ENCODE peak calls at places on chromosomes 4 and X, in eight cellular contexts. W is neuronal stem cell; M is endodermal cell; L is heart right ventricle; X is fibroblast of lung; N is CD8-positive, alpha-beta T cell; U is cardiac muscle cell; B is CD8-positive, alpha-beta memory T cell. Z is an unnamed sample. For H3K4me1 and H3K36me3, the result is how much of the 10 kb centered on the place peaks cover.

GRCh38 chr4:129403848-129404247 is 307.9 kb downstream of the C4orf33 start:
- DNase-seq in X (no peak), N (no peak), U (no peak), B (no peak), M (no peak), L (no peak), W (no peak), Z (no peak)

GRCh38 chrX:39652336-39652735 is 445.4 kb downstream of the BCOR start:
- DNase-seq in W (no peak), U (no peak), L (no peak), N (no peak), X (peak), B (no peak), M (peak), Z (no peak)

GRCh38 chr4:3204021-3204431 is 44.9 kb upstream of the MSANTD1 start:
- DNase-seq in X (peak), B (no peak), L (no peak), N (no peak), W (no peak), M (no peak), U (no peak), Z (no peak)

GRCh38 chr4:95141376-95141775 is 383.6 kb downstream of the BMPR1B start:
- DNase-seq in X (no peak), M (no peak), U (no peak), L (no peak), W (no peak), N (no peak), B (no peak), Z (no peak)

GRCh38 chr4:110211007-110211769 is 12.8 kb upstream of the ELOVL6 start:
- DNase-seq in N (peak), U (peak), M (no peak), L (no peak), X (peak), B (no peak), W (no peak), Z (peak)

GRCh38 chr4:70326052-70326451 is 8.7 kb upstream of the CABS1 start:
- DNase-seq in N (no peak), U (no peak), X (no peak), L (no peak), B (no peak), M (no peak), W (no peak), Z (no peak)

GRCh38 chrX:56968980-56969379 is 26.4 kb downstream of the SPIN3 start:
- DNase-seq in B (no peak), U (no peak), N (no peak), L (no peak), X (no peak), M (no peak), W (no peak), Z (no peak)

GRCh38 chr4:76558391-76559235 is 123.6 kb downstream of the SHROOM3 start:
- DNase-seq in N (no peak), X (no peak), U (no peak), W (no peak), M (no peak), B (no peak), L (no peak), Z (no peak)

GRCh38 chr4:24063771-24064170 is 173.9 kb upstream of the PPARGC1A start:
- DNase-seq in B (no peak), U (no peak), W (no peak), N (no peak), L (no peak), M (no peak), X (no peak), Z (no peak)

GRCh38 chrX:52870041-52870440 is 2.2 kb upstream of the XAGE3 start:
- DNase-seq in B (no peak), L (no peak), M (no peak), X (no peak), W (no peak), U (no peak), N (no peak), Z (no peak)

GRCh38 chr4:6794189-6794588 is 11.7 kb downstream of the KIAA0232 start:
- DNase-seq in N (no peak), W (no peak), M (no peak), L (no peak), U (no peak), X (no peak), B (no peak), Z (peak)

GRCh38 chrX:18714910-18715309 is 7.5 kb downstream of the PPEF1 start:
- DNase-seq in U (no peak), M (no peak), W (no peak), L (no peak), N (no peak), B (no peak), X (no peak), Z (no peak)

GRCh38 chr4:145861331-145862318 is 77.0 kb downstream of the ZNF827 start:
- DNase-seq in M (no peak), B (no peak), U (no peak), N (no peak), L (no peak), X (no peak), W (no peak), Z (no peak)

GRCh38 chr4:147582386-147583077 is 34.7 kb upstream of the TMEM184C start:
- DNase-seq in B (no peak), L (no peak), X (peak), W (no peak), M (no peak), N (no peak), U (no peak), Z (no peak)
- H3K4me1 ChIP-seq in B (under half), L (under half), X (under half), W (under half), M (under half), N (under half), U (under half), Z (under half)

DNA sequence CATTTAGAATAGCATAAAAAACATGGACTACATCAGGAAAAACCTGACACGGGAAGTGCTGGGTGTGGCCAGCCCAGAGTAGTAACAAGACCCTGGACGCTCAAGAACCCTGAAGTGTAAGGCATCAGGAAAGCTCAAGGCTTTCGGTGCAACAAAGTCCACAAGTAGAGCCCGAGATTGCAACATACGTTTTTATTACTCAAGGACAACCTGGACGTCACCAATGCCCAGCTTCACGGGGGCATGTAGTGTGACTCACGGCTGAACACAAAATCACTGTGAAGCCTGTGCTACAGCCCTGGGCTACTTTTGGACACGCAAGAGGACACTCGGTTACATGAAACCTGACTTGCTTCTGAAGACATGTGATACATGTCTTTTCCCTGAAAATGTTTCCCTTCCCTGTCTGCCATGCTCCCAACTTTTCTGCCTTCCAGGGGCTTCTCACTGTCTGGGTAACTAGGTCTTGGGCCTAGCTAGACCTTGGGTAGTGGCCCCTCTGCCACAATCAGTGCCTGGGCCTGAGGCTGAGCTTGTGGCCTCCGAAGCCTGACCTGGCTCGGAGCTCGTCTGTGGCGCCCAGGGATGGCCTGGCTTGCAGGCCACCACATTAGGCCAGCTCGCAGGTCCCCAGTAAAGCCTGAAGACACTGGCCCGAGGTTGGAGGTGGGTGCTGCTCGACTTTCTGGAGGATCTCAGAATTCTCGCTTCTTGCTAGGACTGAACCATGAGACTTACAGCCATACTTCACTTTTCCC is 9.2 kb downstream of the IRAK1 start:
- DNase-seq in L (no peak), N (no peak), B (no peak), U (no peak), X (no peak), M (no peak), W (no peak), Z (no peak)
- H3K36me3 ChIP-seq in L (under half), N (under half), B (under half), U (under half), X (under half), M (under half), W (under half), Z (under half)

DNA sequence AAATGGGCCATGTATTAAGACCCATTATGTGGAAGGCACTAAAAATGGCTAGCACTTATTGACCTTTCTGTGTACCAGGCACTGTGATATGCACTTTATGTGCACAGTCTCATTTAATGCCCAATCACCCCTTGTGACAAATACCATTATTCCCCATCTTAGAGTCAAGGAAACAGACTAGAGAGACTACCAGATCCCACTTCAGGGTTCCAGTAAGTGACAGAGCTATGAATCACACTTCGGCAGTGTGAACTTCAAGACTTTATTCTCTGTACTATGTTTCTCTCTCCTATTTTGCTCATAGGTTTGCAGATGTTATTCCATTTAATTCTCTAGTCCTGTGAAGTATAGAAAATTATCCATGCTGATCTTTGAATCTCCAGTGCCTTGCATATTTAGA is 107.0 kb downstream of the NFKB1 start:
- DNase-seq in B (no peak), X (no peak), N (no peak), W (no peak), L (no peak), M (no peak), U (no peak), Z (no peak)
- H3K27ac ChIP-seq in B (no peak), X (no peak), N (no peak), W (no peak), L (no peak), M (no peak), U (no peak), Z (no peak)

DNA sequence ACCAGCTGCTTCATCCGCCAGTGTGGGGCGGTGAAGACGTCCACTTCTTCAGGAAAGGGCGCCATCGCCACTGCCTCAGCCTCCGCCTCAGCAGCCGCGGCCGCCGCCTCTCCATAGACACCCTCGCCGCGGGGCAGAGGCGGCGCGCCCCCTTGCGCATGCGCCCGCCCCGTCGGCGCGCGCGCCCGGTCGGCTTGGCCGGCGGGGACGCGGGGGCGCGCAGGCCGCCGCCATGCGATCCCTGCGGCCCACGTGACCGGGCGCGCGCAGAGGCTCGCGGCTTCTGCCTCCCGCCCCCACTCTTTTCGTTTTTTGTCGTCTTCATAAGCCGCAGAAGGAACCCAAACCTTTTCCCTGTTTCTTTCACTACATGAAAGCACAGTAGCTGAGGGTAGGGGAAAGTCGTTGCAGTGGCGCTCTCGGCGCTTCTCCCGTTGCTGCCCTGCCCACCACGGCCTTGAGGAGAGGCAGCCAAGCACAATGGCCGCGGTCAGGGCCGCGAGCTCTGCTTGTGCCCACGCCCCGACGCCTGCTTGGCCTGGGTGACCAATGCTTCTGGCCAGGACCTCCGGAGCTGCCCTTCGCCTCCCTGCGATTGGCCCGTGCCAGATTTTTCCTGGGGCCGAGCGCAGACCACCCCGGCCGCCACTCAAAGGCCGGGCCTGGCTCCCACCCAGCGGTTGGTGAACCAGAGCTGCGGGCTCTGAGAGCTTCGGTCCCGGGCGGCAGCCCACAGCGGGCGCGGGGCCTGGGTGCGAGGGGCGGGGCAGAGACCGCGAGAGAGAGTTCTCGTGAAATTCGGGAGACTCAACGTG is at the start of gene FBXL5:
- DNase-seq in N (peak), W (peak), M (peak), U (peak), B (peak), X (peak), L (peak), Z (peak)
- H3K4me1 ChIP-seq in N (half or more), W (under half), M (under half), U (under half), B (under half), X (under half), L (under half), Z (under half)

GRCh38 chr4:82099863-82100579 is 273.8 kb downstream of the HNRNPD start:
- DNase-seq in N (no peak), L (no peak), X (no peak), B (no peak), U (no peak), W (no peak), M (no peak), Z (no peak)

GRCh38 chr4:82097504-82097903 is 276.3 kb downstream of the HNRNPD start:
- DNase-seq in U (no peak), X (no peak), M (no peak), N (no peak), L (no peak), B (no peak), W (no peak), Z (no peak)
- H3K36me3 ChIP-seq in U (under half), X (under half), M (under half), N (under half), L (under half), B (under half), W (under half), Z (under half)

GRCh38 chr4:137378393-137379290 is 153.7 kb downstream of the PCDH18 start:
- DNase-seq in B (no peak), N (no peak), U (no peak), M (no peak), L (no peak), W (no peak), X (no peak), Z (no peak)
- H3K27ac ChIP-seq in B (no peak), N (no peak), U (no peak), M (no peak), L (no peak), W (no peak), X (no peak), Z (no peak)

GRCh38 chr4:41456559-41457101 is 81.3 kb upstream of the LIMCH1 start:
- DNase-seq in L (no peak), M (no peak), W (no peak), B (no peak), X (no peak), N (no peak), U (no peak), Z (no peak)
- H3K4me1 ChIP-seq in L (half or more), M (under half), W (under half), B (under half), X (under half), N (under half), U (under half), Z (under half)

GRCh38 chr4:169840554-169840953 is 82.8 kb upstream of the HPF1 start:
- DNase-seq in L (no peak), M (peak), W (no peak), B (no peak), N (no peak), U (no peak), X (no peak), Z (no peak)
- H3K36me3 ChIP-seq in L (under half), M (under half), W (under half), B (under half), N (under half), U (under half), X (under half), Z (under half)

GRCh38 chr4:183618681-183619080 is 40.3 kb downstream of the RWDD4 start:
- DNase-seq in U (no peak), X (peak), L (no peak), B (no peak), N (no peak), M (no peak), W (no peak), Z (no peak)
- H3K27ac ChIP-seq in U (no peak), X (no peak), L (no peak), B (no peak), N (no peak), M (peak), W (peak), Z (no peak)